ENCODE peak calls at places on chromosomes 4 and X, in ten cellular contexts. R, F, E, X, G, O, L, S, I and T are unnamed samples.

GRCh38 chr4:60463846-60464502 is 736.2 kb upstream of the ADGRL3 start:
- DNase-seq in R (no peak), F (no peak), E (peak), X (no peak), G (no peak), O (no peak), L (peak), S (no peak), I (no peak), T (no peak)

GRCh38 chr4:101693842-101694398 is 96.6 kb upstream of the BANK1 start:
- DNase-seq in R (no peak), F (no peak), E (no peak), X (no peak), G (no peak), O (peak), L (no peak), S (no peak), I (no peak), T (no peak)

GRCh38 chr4:151667025-151667424 is 93.8 kb downstream of the GATB start:
- DNase-seq in R (peak), F (no peak), E (peak), X (no peak), G (no peak), O (no peak), L (no peak), S (no peak), I (no peak), T (no peak)

GRCh38 chrX:3713225-3713936 is at the start of gene PRKX:
- DNase-seq in R (peak), F (peak), E (peak), X (peak), G (peak), O (peak), L (peak), S (no peak), I (peak), T (peak)

GRCh38 chr4:149498246-149498645 is 317.4 kb downstream of the IQCM start:
- DNase-seq in R (no peak), F (no peak), E (no peak), X (no peak), G (no peak), O (no peak), L (no peak), S (no peak), I (no peak), T (no peak)

GRCh38 chrX:38831949-38832348 is 30.7 kb downstream of the MID1IP1 start:
- DNase-seq in R (no peak), F (no peak), E (no peak), X (no peak), G (no peak), O (no peak), L (no peak), S (no peak), I (no peak), T (no peak)

GRCh38 chr4:33090910-33091309 is 2370.7 kb downstream of the PCDH7 start:
- DNase-seq in R (no peak), F (no peak), E (no peak), X (no peak), G (no peak), O (no peak), L (no peak), S (no peak), I (no peak), T (no peak)

GRCh38 chr4:113101669-113102068 is 52.2 kb downstream of the ANK2 start:
- DNase-seq in R (peak), F (no peak), E (peak), X (no peak), G (no peak), O (no peak), L (no peak), S (no peak), I (no peak), T (no peak)

GRCh38 chr4:96093057-96093456 is 253.2 kb downstream of the PDHA2 start:
- DNase-seq in R (no peak), F (no peak), E (no peak), X (no peak), G (peak), O (no peak), L (no peak), S (no peak), I (no peak), T (no peak)

GRCh38 chr4:118086334-118086733 is 52.0 kb downstream of the NDST3 start:
- DNase-seq in R (peak), F (no peak), E (peak), X (no peak), G (no peak), O (no peak), L (no peak), S (no peak), I (peak), T (no peak)

GRCh38 chr4:150972592-150972991 is 42.5 kb downstream of the LRBA start:
- DNase-seq in R (no peak), F (no peak), E (no peak), X (no peak), G (no peak), O (no peak), L (no peak), S (no peak), I (no peak), T (no peak)

GRCh38 chrX:48896611-48897011 is 957 bp downstream of the TIMM17B start:
- DNase-seq in R (no peak), F (no peak), E (peak), X (no peak), G (no peak), O (no peak), L (no peak), S (no peak), I (no peak), T (peak)

GRCh38 chr4:182671231-182671630 is 246.0 kb downstream of the DCTD start:
- DNase-seq in R (no peak), F (no peak), E (no peak), X (no peak), G (no peak), O (no peak), L (no peak), S (no peak), I (no peak), T (no peak)

GRCh38 chrX:11412715-11413623 is 119.8 kb downstream of the AMELX start:
- DNase-seq in R (no peak), F (no peak), E (peak), X (no peak), G (no peak), O (no peak), L (no peak), S (no peak), I (peak), T (no peak)

GRCh38 chrX:29285670-29286069 is 698.4 kb downstream of the IL1RAPL1 start:
- DNase-seq in R (no peak), F (no peak), E (no peak), X (no peak), G (no peak), O (no peak), L (no peak), S (no peak), I (no peak), T (no peak)

GRCh38 chrX:73768120-73768519 is 205.1 kb downstream of the CHIC1 start:
- DNase-seq in R (no peak), F (no peak), E (no peak), X (no peak), G (no peak), O (no peak), L (no peak), S (no peak), I (no peak), T (no peak)

GRCh38 chr4:57342406-57342805 is 232.2 kb upstream of the IGFBP7 start:
- DNase-seq in R (no peak), F (no peak), E (peak), X (no peak), G (no peak), O (no peak), L (no peak), S (no peak), I (no peak), T (no peak)